ENCODE peak calls at places on chromosomes 2 and 18, in six cellular contexts. Y, K, O, T, B and E are unnamed samples.

GRCh38 chr2:203535078-203535783 is at the start of gene RAPH1:
- DNase-seq in Y (peak; percentile 95), T (peak; percentile 90), B (no peak), K (peak; percentile 92), O (peak; percentile 92), E (peak; percentile 89)

GRCh38 chr2:180655393-180655792 is 325.0 kb upstream of the UBE2E3 start:
- DNase-seq in O (no peak), B (no peak), T (no peak), K (no peak), Y (no peak), E (no peak)

GRCh38 chr2:127567351-127567854 is 31.9 kb downstream of the MYO7B start:
- DNase-seq in K (no peak), B (no peak), Y (no peak), T (no peak), O (no peak), E (no peak)

GRCh38 chr2:124875627-124876244 is 850.6 kb downstream of the CNTNAP5 start:
- DNase-seq in K (no peak), O (no peak), B (no peak), T (no peak), Y (no peak), E (no peak)

GRCh38 chr2:222239091-222239490 is 59.7 kb downstream of the PAX3 start:
- DNase-seq in B (no peak), T (no peak), K (no peak), Y (no peak), O (no peak), E (no peak)

GRCh38 chr18:44039216-44039615 is 641.5 kb upstream of the SETBP1 start:
- DNase-seq in T (no peak), O (no peak), B (no peak), Y (no peak), K (no peak), E (no peak)

GRCh38 chr18:5717241-5717640 is 173.4 kb upstream of the EPB41L3 start:
- DNase-seq in T (no peak), O (no peak), K (no peak), Y (no peak), B (no peak), E (no peak)

GRCh38 chr2:75076088-75076487 is 117.6 kb downstream of the POLE4 start:
- DNase-seq in T (no peak), Y (no peak), K (no peak), O (no peak), B (no peak), E (no peak)

GRCh38 chr18:9742588-9743131 is 34.6 kb downstream of the RAB31 start:
- DNase-seq in T (no peak), Y (no peak), O (no peak), B (no peak), K (no peak), E (no peak)

GRCh38 chr2:188884051-188884450 is 90.1 kb upstream of the COL3A1 start:
- DNase-seq in T (no peak), Y (no peak), K (no peak), B (no peak), O (no peak), E (no peak)

GRCh38 chr18:57951110-57951796 is 92.8 kb upstream of the NEDD4L start:
- DNase-seq in K (no peak), B (no peak), O (no peak), Y (no peak), T (no peak), E (no peak)

GRCh38 chr18:76817888-76818611 is 4.3 kb upstream of the ZNF236 start:
- DNase-seq in B (no peak), O (no peak), T (no peak), K (no peak), Y (no peak), E (no peak)

GRCh38 chr2:44954306-44954901 is 12.9 kb downstream of the SIX3 start:
- DNase-seq in B (no peak), Y (no peak), T (no peak), O (no peak), K (peak; percentile 37), E (no peak)

GRCh38 chr2:235508371-235509160 is 14.7 kb downstream of the AGAP1 start:
- DNase-seq in B (no peak), T (no peak), K (no peak), O (no peak), Y (no peak), E (no peak)

GRCh38 chr2:107558295-107558694 is 268.4 kb upstream of the RGPD4 start:
- DNase-seq in K (no peak), T (no peak), B (no peak), Y (no peak), O (no peak), E (no peak)

GRCh38 chr2:14915983-14916382 is 283.5 kb downstream of the LRATD1 start:
- DNase-seq in T (no peak), B (no peak), K (no peak), O (no peak), Y (no peak), E (no peak)

GRCh38 chr2:71880846-71881610 is 266.6 kb downstream of the CYP26B1 start:
- DNase-seq in K (peak; percentile 93), T (peak; percentile 61), Y (no peak), B (no peak), O (no peak), E (peak; percentile 77)

GRCh38 chr18:24130494-24130893 is 8.4 kb upstream of the CABYR start:
- DNase-seq in T (no peak), B (no peak), Y (no peak), K (no peak), O (no peak), E (no peak)

GRCh38 chr18:77077836-77078456 is 54.6 kb downstream of the MBP start:
- DNase-seq in B (no peak), T (no peak), O (no peak), K (no peak), Y (no peak), E (no peak)

GRCh38 chr2:97985998-97986397 is 9.8 kb downstream of the TMEM131 start:
- DNase-seq in O (no peak), T (no peak), B (no peak), K (no peak), Y (no peak), E (no peak)

GRCh38 chr2:97983698-97984097 is 12.1 kb downstream of the TMEM131 start:
- DNase-seq in K (no peak), T (no peak), B (no peak), Y (no peak), O (no peak), E (no peak)

GRCh38 chr2:97992836-97993825 is 2.6 kb downstream of the TMEM131 start:
- DNase-seq in Y (no peak), K (no peak), O (no peak), T (no peak), B (no peak), E (no peak)

GRCh38 chr2:97991081-97991856 is 4.5 kb downstream of the TMEM131 start:
- DNase-seq in O (no peak), T (no peak), K (no peak), B (no peak), Y (no peak), E (no peak)

GRCh38 chr2:97988722-97989121 is 7.0 kb downstream of the TMEM131 start:
- DNase-seq in B (no peak), T (no peak), O (no peak), Y (no peak), K (no peak), E (no peak)
- H3K4me3 ChIP-seq in B (no peak overlapping the region), T (no peak overlapping the region), O (no peak overlapping the region), Y (no peak overlapping the region), K (no peak overlapping the region), E (no peak overlapping the region)

GRCh38 chr2:172099472-172100079 is 3.1 kb downstream of the DLX2 start:
- DNase-seq in T (no peak), K (no peak), Y (no peak), O (no peak), B (no peak), E (no peak)
- H3K4me1 ChIP-seq in T (peaks cover 80% of the 10 kb centered on the region), K (peaks cover 73% of the 10 kb centered on the region), Y (peaks cover 67% of the 10 kb centered on the region), O (peaks cover 21% of the 10 kb centered on the region), B (peaks cover 69% of the 10 kb centered on the region), E (peaks cover 83% of the 10 kb centered on the region)

DNA sequence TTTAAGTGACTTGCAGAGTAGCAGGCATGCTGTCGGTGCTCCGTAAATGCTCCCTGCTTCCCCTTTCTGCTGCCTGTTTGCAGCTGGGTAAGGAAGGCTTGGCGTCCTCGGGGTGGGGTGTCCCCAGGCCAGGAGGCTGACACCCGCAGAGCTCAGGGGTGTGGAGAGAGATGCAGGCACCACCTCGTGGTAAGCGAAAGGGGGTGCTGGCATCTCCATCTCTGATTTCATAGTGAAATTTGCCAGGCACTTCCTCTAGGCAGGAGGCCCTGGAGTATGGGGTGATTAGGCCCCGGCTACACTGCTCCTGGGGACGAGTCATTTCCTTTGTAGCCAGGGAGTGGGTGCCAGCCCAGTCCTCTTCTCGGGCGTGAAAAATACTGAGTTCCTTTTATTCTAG is 160.4 kb downstream of the KLHL29 start:
- DNase-seq in T (no peak), K (no peak), O (no peak), Y (no peak), B (no peak), E (no peak)
- TF ChIP-seq CTCF in T (no peak), K (no peak), O (no peak), Y (no peak), B (no peak), E (no peak)

DNA sequence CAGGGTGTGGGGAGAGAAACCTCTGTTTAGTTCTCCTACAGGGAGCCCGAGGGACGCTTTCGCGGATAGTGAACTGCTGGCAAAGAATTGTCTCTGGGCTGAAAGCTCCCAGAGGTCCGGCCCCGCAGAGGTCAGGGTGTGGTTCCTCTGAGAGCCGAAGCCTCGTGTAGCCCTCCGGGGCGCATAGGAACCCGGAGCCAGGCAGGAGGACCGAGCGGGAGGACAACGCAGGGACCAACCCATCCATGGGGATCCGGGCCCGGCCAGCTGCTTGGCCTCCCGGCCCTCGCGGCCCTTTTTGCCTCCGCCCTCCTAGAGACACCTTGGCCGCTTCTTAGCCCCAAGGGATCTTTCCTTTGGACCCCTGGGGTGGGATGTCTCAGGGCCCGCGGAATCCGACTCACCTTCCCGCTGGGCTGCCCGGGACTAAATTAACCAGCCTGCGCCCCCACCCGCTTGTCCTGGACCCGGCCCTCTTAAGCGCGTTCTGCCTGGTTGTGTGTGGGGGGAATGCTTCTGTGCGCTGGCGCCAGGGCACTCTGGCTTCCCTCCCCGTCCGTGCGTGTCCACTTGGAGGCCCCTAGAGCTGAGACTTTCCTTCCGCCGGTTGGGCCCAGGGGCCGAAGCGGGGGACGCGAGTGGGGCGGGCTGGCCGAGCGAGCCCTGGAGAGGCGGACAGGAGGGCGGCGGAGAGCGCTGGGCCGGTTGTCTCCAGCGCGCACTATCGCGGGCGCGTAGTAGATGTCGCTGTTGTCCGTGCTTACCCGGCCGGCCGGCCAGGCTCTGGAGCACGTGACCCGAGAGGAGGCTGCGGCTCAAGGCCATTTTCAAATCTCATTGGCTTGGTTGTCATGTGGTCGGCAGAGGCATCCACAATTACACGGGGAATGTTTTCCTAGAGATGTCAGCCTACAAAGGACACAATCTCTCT is at the start of gene HOXD10:
- DNase-seq in B (no peak), T (no peak), O (no peak), K (peak; percentile 81), Y (no peak), E (no peak)
- H3K4me3 ChIP-seq in B (peak within 1 kb of the TSS; percentile 12), T (no peak within 1 kb of the TSS), O (no peak within 1 kb of the TSS), K (peak within 1 kb of the TSS; percentile 23), Y (no peak within 1 kb of the TSS), E (peak within 1 kb of the TSS; percentile 12)